ENCODE peak calls at places on chromosomes 12 and 14, in ten cellular contexts. One of them, this sample, is unnamed.

GRCh38 chr14:60515244-60515695 is 6.3 kb downstream of the SIX6 start:
- DNase-seq in neural progenitor cell: no peak
- DNase-seq in A549: no peak
- DNase-seq in lower leg skin: no peak
- DNase-seq in cardiac fibroblast: no peak
- DNase-seq in pancreas: no peak
- DNase-seq in AG04449: no peak
- DNase-seq in OCI-LY7: no peak
- DNase-seq in foreskin fibroblast: no peak
- DNase-seq in AG10803: no peak
- DNase-seq in this sample: no peak

GRCh38 chr12:62933871-62934798 is 815 bp downstream of the PPM1H start:
- DNase-seq in foreskin fibroblast: peak
- DNase-seq in A549: peak
- DNase-seq in AG04449: no peak
- DNase-seq in neural progenitor cell: peak
- DNase-seq in AG10803: peak
- DNase-seq in pancreas: peak
- DNase-seq in lower leg skin: peak
- DNase-seq in OCI-LY7: peak
- DNase-seq in cardiac fibroblast: peak
- DNase-seq in this sample: no peak

GRCh38 chr12:67892289-67892688 is 97.0 kb upstream of the IFNG-AS1 start:
- DNase-seq in A549: no peak
- DNase-seq in foreskin fibroblast: no peak
- DNase-seq in AG10803: no peak
- DNase-seq in pancreas: no peak
- DNase-seq in AG04449: no peak
- DNase-seq in neural progenitor cell: no peak
- DNase-seq in cardiac fibroblast: no peak
- DNase-seq in lower leg skin: no peak
- DNase-seq in OCI-LY7: no peak
- DNase-seq in this sample: no peak

GRCh38 chr14:39122330-39123138 is 8.4 kb downstream of the GEMIN2 start:
- DNase-seq in lower leg skin: no peak
- DNase-seq in A549: no peak
- DNase-seq in AG04449: no peak
- DNase-seq in neural progenitor cell: no peak
- DNase-seq in OCI-LY7: no peak
- DNase-seq in cardiac fibroblast: no peak
- DNase-seq in AG10803: peak
- DNase-seq in foreskin fibroblast: no peak
- DNase-seq in pancreas: no peak
- DNase-seq in this sample: no peak

GRCh38 chr14:81589381-81590065 is 55.9 kb upstream of the SEL1L start:
- DNase-seq in cardiac fibroblast: no peak
- DNase-seq in lower leg skin: no peak
- DNase-seq in neural progenitor cell: no peak
- DNase-seq in A549: no peak
- DNase-seq in pancreas: no peak
- DNase-seq in OCI-LY7: peak
- DNase-seq in AG04449: no peak
- DNase-seq in AG10803: no peak
- DNase-seq in foreskin fibroblast: no peak
- DNase-seq in this sample: no peak

GRCh38 chr12:120834489-120835303 is 69.5 kb downstream of the SPPL3 start:
- DNase-seq in pancreas: no peak
- DNase-seq in neural progenitor cell: no peak
- DNase-seq in foreskin fibroblast: no peak
- DNase-seq in AG10803: no peak
- DNase-seq in AG04449: no peak
- DNase-seq in OCI-LY7: no peak
- DNase-seq in A549: no peak
- DNase-seq in cardiac fibroblast: no peak
- DNase-seq in lower leg skin: no peak
- DNase-seq in this sample: no peak

GRCh38 chr12:62466018-62466595 is 519 bp upstream of the MON2 start:
- DNase-seq in pancreas: no peak
- DNase-seq in AG04449: no peak
- DNase-seq in foreskin fibroblast: peak
- DNase-seq in cardiac fibroblast: peak
- DNase-seq in A549: peak
- DNase-seq in neural progenitor cell: peak
- DNase-seq in lower leg skin: peak
- DNase-seq in OCI-LY7: peak
- DNase-seq in AG10803: peak
- DNase-seq in this sample: no peak

GRCh38 chr12:105218434-105218833 is 17.5 kb downstream of the APPL2 start:
- DNase-seq in lower leg skin: no peak
- DNase-seq in pancreas: no peak
- DNase-seq in AG04449: no peak
- DNase-seq in neural progenitor cell: no peak
- DNase-seq in cardiac fibroblast: no peak
- DNase-seq in AG10803: peak
- DNase-seq in A549: no peak
- DNase-seq in OCI-LY7: no peak
- DNase-seq in foreskin fibroblast: peak
- DNase-seq in this sample: no peak

GRCh38 chr12:92143280-92143679 is 2.4 kb downstream of the BTG1 start:
- DNase-seq in OCI-LY7: no peak
- DNase-seq in neural progenitor cell: no peak
- DNase-seq in pancreas: no peak
- DNase-seq in lower leg skin: no peak
- DNase-seq in AG04449: no peak
- DNase-seq in foreskin fibroblast: no peak
- DNase-seq in cardiac fibroblast: no peak
- DNase-seq in A549: no peak
- DNase-seq in AG10803: no peak
- DNase-seq in this sample: no peak

GRCh38 chr14:65958664-65959562 is 527.3 kb upstream of the CCDC196 start:
- DNase-seq in AG04449: no peak
- DNase-seq in OCI-LY7: peak
- DNase-seq in A549: peak
- DNase-seq in pancreas: no peak
- DNase-seq in foreskin fibroblast: peak
- DNase-seq in AG10803: peak
- DNase-seq in neural progenitor cell: peak
- DNase-seq in cardiac fibroblast: peak
- DNase-seq in lower leg skin: peak
- DNase-seq in this sample: no peak

GRCh38 chr14:64623576-64624165 is 73.9 kb downstream of the PPP1R36 start:
- DNase-seq in AG10803: no peak
- DNase-seq in OCI-LY7: no peak
- DNase-seq in A549: no peak
- DNase-seq in neural progenitor cell: peak
- DNase-seq in cardiac fibroblast: no peak
- DNase-seq in foreskin fibroblast: no peak
- DNase-seq in AG04449: no peak
- DNase-seq in lower leg skin: peak
- DNase-seq in pancreas: no peak
- DNase-seq in this sample: no peak

GRCh38 chr12:42410345-42410744 is 84.4 kb downstream of the PPHLN1 start:
- DNase-seq in lower leg skin: no peak
- DNase-seq in A549: no peak
- DNase-seq in OCI-LY7: no peak
- DNase-seq in neural progenitor cell: no peak
- DNase-seq in AG04449: no peak
- DNase-seq in pancreas: no peak
- DNase-seq in cardiac fibroblast: no peak
- DNase-seq in foreskin fibroblast: no peak
- DNase-seq in AG10803: no peak
- DNase-seq in this sample: no peak

GRCh38 chr14:64825498-64825897 is 54.2 kb downstream of the SPTB start:
- DNase-seq in lower leg skin: peak
- DNase-seq in cardiac fibroblast: no peak
- DNase-seq in AG10803: no peak
- DNase-seq in OCI-LY7: no peak
- DNase-seq in AG04449: no peak
- DNase-seq in A549: no peak
- DNase-seq in pancreas: no peak
- DNase-seq in neural progenitor cell: no peak
- DNase-seq in foreskin fibroblast: no peak
- DNase-seq in this sample: no peak

GRCh38 chr12:27960822-27961221 is 11.7 kb downstream of the PTHLH start:
- DNase-seq in lower leg skin: no peak
- DNase-seq in AG04449: no peak
- DNase-seq in neural progenitor cell: no peak
- DNase-seq in OCI-LY7: no peak
- DNase-seq in AG10803: no peak
- DNase-seq in pancreas: no peak
- DNase-seq in foreskin fibroblast: no peak
- DNase-seq in cardiac fibroblast: peak
- DNase-seq in A549: no peak
- DNase-seq in this sample: no peak

GRCh38 chr14:64234877-64235651 is 59.1 kb downstream of the ESR2 start:
- DNase-seq in AG04449: no peak
- DNase-seq in cardiac fibroblast: peak
- DNase-seq in lower leg skin: no peak
- DNase-seq in AG10803: no peak
- DNase-seq in foreskin fibroblast: no peak
- DNase-seq in A549: no peak
- DNase-seq in OCI-LY7: peak
- DNase-seq in neural progenitor cell: no peak
- DNase-seq in pancreas: no peak
- DNase-seq in this sample: no peak

GRCh38 chr12:12439636-12440035 is 82.8 kb downstream of the BORCS5 start:
- DNase-seq in A549: peak
- DNase-seq in AG10803: peak
- DNase-seq in lower leg skin: no peak
- DNase-seq in OCI-LY7: no peak
- DNase-seq in pancreas: no peak
- DNase-seq in neural progenitor cell: no peak
- DNase-seq in AG04449: no peak
- DNase-seq in foreskin fibroblast: no peak
- DNase-seq in cardiac fibroblast: peak
- DNase-seq in this sample: no peak

GRCh38 chr12:127809236-127809635 is 457.7 kb upstream of the TMEM132C start:
- DNase-seq in A549: no peak
- DNase-seq in cardiac fibroblast: peak
- DNase-seq in AG04449: peak
- DNase-seq in pancreas: peak
- DNase-seq in AG10803: peak
- DNase-seq in OCI-LY7: no peak
- DNase-seq in neural progenitor cell: no peak
- DNase-seq in foreskin fibroblast: peak
- DNase-seq in lower leg skin: no peak
- DNase-seq in this sample: peak

GRCh38 chr12:9372202-9372601 is 164.0 kb upstream of the PZP start:
- DNase-seq in AG10803: peak
- DNase-seq in AG04449: no peak
- DNase-seq in cardiac fibroblast: peak
- DNase-seq in pancreas: no peak
- DNase-seq in OCI-LY7: peak
- DNase-seq in A549: no peak
- DNase-seq in foreskin fibroblast: peak
- DNase-seq in neural progenitor cell: peak
- DNase-seq in lower leg skin: no peak
- DNase-seq in this sample: no peak

GRCh38 chr12:108724890-108725151 is 6.5 kb downstream of the CORO1C start:
- DNase-seq in AG04449: no peak
- DNase-seq in lower leg skin: no peak
- DNase-seq in pancreas: no peak
- DNase-seq in neural progenitor cell: no peak
- DNase-seq in A549: no peak
- DNase-seq in foreskin fibroblast: no peak
- DNase-seq in cardiac fibroblast: no peak
- DNase-seq in AG10803: no peak
- DNase-seq in OCI-LY7: no peak
- DNase-seq in this sample: no peak
- H3K4me3 ChIP-seq in AG04449: no peak
- H3K4me3 ChIP-seq in lower leg skin: no peak
- H3K4me3 ChIP-seq in pancreas: no peak
- H3K4me3 ChIP-seq in neural progenitor cell: no peak
- H3K4me3 ChIP-seq in A549: no peak
- H3K4me3 ChIP-seq in foreskin fibroblast: no peak
- H3K4me3 ChIP-seq in cardiac fibroblast: no peak
- H3K4me3 ChIP-seq in AG10803: no peak
- H3K4me3 ChIP-seq in OCI-LY7: no peak
- H3K4me3 ChIP-seq in this sample: no peak

GRCh38 chr14:85074955-85075354 is 455.0 kb upstream of the FLRT2 start:
- DNase-seq in A549: no peak
- DNase-seq in foreskin fibroblast: no peak
- DNase-seq in AG10803: no peak
- DNase-seq in neural progenitor cell: no peak
- DNase-seq in lower leg skin: no peak
- DNase-seq in cardiac fibroblast: no peak
- DNase-seq in AG04449: no peak
- DNase-seq in OCI-LY7: no peak
- DNase-seq in pancreas: no peak
- DNase-seq in this sample: no peak
- TF ChIP-seq CTCF in A549: no peak
- TF ChIP-seq CTCF in foreskin fibroblast: no peak
- TF ChIP-seq CTCF in AG10803: no peak
- TF ChIP-seq CTCF in neural progenitor cell: no peak
- TF ChIP-seq CTCF in lower leg skin: no peak
- TF ChIP-seq CTCF in cardiac fibroblast: no peak
- TF ChIP-seq CTCF in AG04449: no peak
- TF ChIP-seq CTCF in OCI-LY7: no peak
- TF ChIP-seq CTCF in pancreas: no peak
- TF ChIP-seq CTCF in this sample: no peak

GRCh38 chr14:22479781-22480464 is 109.1 kb downstream of the DAD1 start:
- DNase-seq in neural progenitor cell: no peak
- DNase-seq in lower leg skin: no peak
- DNase-seq in cardiac fibroblast: no peak
- DNase-seq in AG04449: no peak
- DNase-seq in pancreas: no peak
- DNase-seq in A549: no peak
- DNase-seq in OCI-LY7: no peak
- DNase-seq in AG10803: peak
- DNase-seq in foreskin fibroblast: no peak
- DNase-seq in this sample: no peak
- H3K4me3 ChIP-seq in neural progenitor cell: no peak
- H3K4me3 ChIP-seq in lower leg skin: no peak
- H3K4me3 ChIP-seq in cardiac fibroblast: no peak
- H3K4me3 ChIP-seq in AG04449: no peak
- H3K4me3 ChIP-seq in pancreas: no peak
- H3K4me3 ChIP-seq in A549: no peak
- H3K4me3 ChIP-seq in OCI-LY7: peak
- H3K4me3 ChIP-seq in AG10803: no peak
- H3K4me3 ChIP-seq in foreskin fibroblast: no peak
- H3K4me3 ChIP-seq in this sample: no peak

DNA sequence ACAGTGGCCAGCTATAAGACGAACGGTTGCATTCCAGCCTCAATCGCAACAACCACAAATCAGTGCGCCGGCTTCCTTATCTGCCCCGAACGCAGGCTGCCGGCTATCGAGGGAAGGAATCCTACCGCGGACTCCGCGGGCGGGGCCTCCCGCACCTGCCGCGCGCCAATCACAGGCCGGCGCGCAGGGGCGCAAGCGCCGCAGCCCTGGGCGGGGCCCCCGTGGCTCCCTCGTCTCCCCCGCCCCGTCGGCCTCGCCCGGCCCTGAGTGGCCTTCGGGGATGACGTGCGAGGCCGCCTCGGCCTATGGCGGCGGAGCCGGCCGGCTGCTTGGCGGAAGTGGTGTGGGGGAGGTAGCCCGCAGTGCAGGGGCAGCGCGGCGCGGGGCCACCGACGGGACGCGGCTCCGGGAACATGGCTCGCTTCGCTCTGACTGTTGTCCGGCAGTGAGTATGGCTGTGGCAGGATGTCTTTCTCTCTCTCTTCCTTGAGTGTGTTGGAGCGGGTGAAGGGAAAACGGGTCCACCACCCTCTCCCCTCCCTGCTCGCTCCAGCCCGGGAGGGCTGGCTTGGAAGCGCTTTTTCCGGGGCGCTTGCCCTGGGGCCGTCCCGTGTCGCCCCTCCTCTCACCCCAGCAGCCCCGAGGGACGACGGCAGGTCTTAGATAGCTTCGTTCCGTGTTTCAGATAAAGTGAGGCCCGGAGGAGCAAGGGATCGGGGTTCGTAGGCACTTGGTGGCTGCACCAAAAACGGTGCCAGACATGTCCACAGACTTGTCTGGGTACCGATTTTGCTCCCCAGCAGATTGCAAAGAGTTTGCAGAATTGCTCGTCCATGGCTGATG is at the start of gene TIGAR:
- DNase-seq in OCI-LY7: peak
- DNase-seq in cardiac fibroblast: peak
- DNase-seq in pancreas: peak
- DNase-seq in AG10803: peak
- DNase-seq in neural progenitor cell: peak
- DNase-seq in AG04449: peak
- DNase-seq in lower leg skin: peak
- DNase-seq in foreskin fibroblast: peak
- DNase-seq in A549: peak
- DNase-seq in this sample: peak
- TF ChIP-seq CTCF in OCI-LY7: no peak
- TF ChIP-seq CTCF in cardiac fibroblast: no peak
- TF ChIP-seq CTCF in pancreas: no peak
- TF ChIP-seq CTCF in AG10803: no peak
- TF ChIP-seq CTCF in neural progenitor cell: no peak
- TF ChIP-seq CTCF in AG04449: no peak
- TF ChIP-seq CTCF in lower leg skin: no peak
- TF ChIP-seq CTCF in foreskin fibroblast: no peak
- TF ChIP-seq CTCF in A549: no peak
- TF ChIP-seq CTCF in this sample: no peak

This sample was measured in AG09309.